ENCODE peak calls at places on chromosome 1, in four cellular contexts. D is fibroblast of pulmonary artery, J is testis, Y is psoas muscle. I is an unnamed sample.

GRCh38 chr1:151839457-151840409 is at the start of gene C2CD4D:
- DNase-seq in D (no peak), J (peak; percentile 85), Y (no peak), I (no peak)

GRCh38 chr1:28112388-28113311 is 24.2 kb upstream of the EYA3 start:
- DNase-seq in J (peak; percentile 28), Y (no peak), D (peak; percentile 55), I (no peak)

GRCh38 chr1:183975651-183976050 is 61.9 kb downstream of the COLGALT2 start:
- DNase-seq in Y (no peak), J (no peak), D (no peak), I (no peak)

GRCh38 chr1:175841613-175842234 is 98.3 kb upstream of the TNR start:
- DNase-seq in Y (no peak), J (no peak), D (no peak), I (no peak)

GRCh38 chr1:171965802-171966201 is 124.5 kb downstream of the DNM3 start:
- DNase-seq in D (no peak), Y (no peak), J (no peak), I (no peak)

GRCh38 chr1:225946803-225947202 is 5.8 kb upstream of the LEFTY2 start:
- DNase-seq in D (no peak), J (no peak), Y (no peak), I (no peak)

GRCh38 chr1:8259498-8260290 is 58.2 kb upstream of the SLC45A1 start:
- DNase-seq in D (peak; percentile 81), J (no peak), Y (peak; percentile 69), I (no peak)

GRCh38 chr1:5721634-5722215 is 270.5 kb downstream of the NPHP4 start:
- DNase-seq in Y (no peak), D (no peak), J (peak; percentile 54), I (no peak)

GRCh38 chr1:121586369-121587229 is 401.8 kb downstream of the SRGAP2C start:
- DNase-seq in Y (no peak), J (no peak), D (no peak), I (no peak)

GRCh38 chr1:110584045-110584444 is 22.1 kb downstream of the KCNA2 start:
- DNase-seq in D (no peak), Y (no peak), J (no peak), I (peak; percentile 46)

GRCh38 chr1:170460379-170460778 is 71.6 kb upstream of the GORAB start:
- DNase-seq in D (no peak), J (no peak), Y (no peak), I (no peak)

GRCh38 chr1:77533660-77534295 is 148.7 kb downstream of the ZZZ3 start:
- DNase-seq in J (peak; percentile 51), Y (peak; percentile 64), D (peak; percentile 83), I (no peak)

GRCh38 chr1:225700164-225700740 is 47.3 kb upstream of the ENAH start:
- DNase-seq in J (no peak), D (peak; percentile 97), Y (no peak), I (no peak)

GRCh38 chr1:22418852-22419480 is 32.7 kb upstream of the ZBTB40 start:
- DNase-seq in D (peak; percentile 31), Y (no peak), J (no peak), I (no peak)

GRCh38 chr1:17009706-17010105 is 2.0 kb downstream of the ATP13A2 start:
- DNase-seq in J (no peak), Y (peak; percentile 46), D (no peak), I (no peak)

GRCh38 chr1:76379506-76379905 is 305.0 kb downstream of the ST6GALNAC3 start:
- DNase-seq in J (no peak), D (no peak), Y (no peak), I (no peak)

GRCh38 chr1:24540906-24541710 is 14.8 kb upstream of the NCMAP start:
- DNase-seq in J (no peak), Y (no peak), D (peak; percentile 65), I (no peak)

GRCh38 chr1:25820247-25821111 is 725 bp downstream of the MTFR1L start:
- DNase-seq in Y (peak; percentile 68), J (peak; percentile 60), D (peak; percentile 59), I (peak; percentile 74)

GRCh38 chr1:33143181-33143580 is 38.7 kb downstream of the TRIM62 start:
- DNase-seq in D (peak; percentile 25), Y (no peak), J (no peak), I (no peak)

GRCh38 chr1:25193151-25193742 is 39.1 kb downstream of the SYF2 start:
- DNase-seq in Y (no peak), J (no peak), D (no peak), I (no peak)

GRCh38 chr1:4702927-4703326 is 48.5 kb downstream of the AJAP1 start:
- DNase-seq in Y (peak; percentile 75), J (no peak), D (no peak), I (no peak)

GRCh38 chr1:245571872-245572294 is 417.1 kb downstream of the KIF26B start:
- DNase-seq in J (no peak), Y (no peak), D (no peak), I (no peak)

GRCh38 chr1:223348439-223348838 is 15.5 kb downstream of the SUSD4 start:
- DNase-seq in Y (no peak), D (no peak), J (no peak), I (no peak)

GRCh38 chr1:172746091-172746949 is 87.4 kb downstream of the FASLG start:
- DNase-seq in Y (no peak), D (peak; percentile 95), J (no peak), I (no peak)

GRCh38 chr1:205286335-205286950 is 35.1 kb downstream of the NUAK2 start:
- DNase-seq in Y (no peak), D (no peak), J (no peak), I (no peak)

GRCh38 chr1:43968348-43968948 is 1.4 kb upstream of the DPH2 start:
- DNase-seq in Y (no peak), D (peak; percentile 55), J (peak; percentile 56), I (no peak)

DNA sequence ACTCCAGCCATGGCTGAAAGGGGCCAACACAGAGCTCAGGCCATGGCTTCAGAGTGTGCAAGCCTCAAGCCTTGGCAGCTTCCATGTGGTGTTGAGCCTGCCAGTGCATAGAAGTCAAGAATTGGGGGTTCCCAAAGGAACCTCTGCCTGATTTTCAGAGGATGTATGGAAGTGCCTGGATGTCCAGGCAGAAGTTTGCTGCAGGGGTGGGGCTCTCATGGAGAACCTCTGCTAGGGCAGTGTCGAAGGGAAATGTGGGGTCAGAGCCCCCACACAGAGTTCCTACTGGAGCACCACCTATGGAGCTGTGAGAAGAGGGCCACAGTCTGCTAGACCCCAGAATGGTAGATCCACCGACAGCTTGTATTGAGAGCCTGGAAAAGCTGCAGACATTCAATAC is 29.8 kb upstream of the CD55 start:
- DNase-seq in Y (no peak), D (no peak), J (no peak), I (no peak)
- H3K4me3 ChIP-seq in Y (no peak overlapping the region), D (no peak overlapping the region), J (no peak overlapping the region), I (no peak overlapping the region)

GRCh38 chr1:64150729-64151128 is 52.7 kb upstream of the UBE2U start:
- DNase-seq in Y (no peak), J (no peak), D (no peak), I (no peak)

GRCh38 chr1:64150266-64150665 is 53.2 kb upstream of the UBE2U start:
- DNase-seq in D (no peak), J (no peak), Y (no peak), I (no peak)

DNA sequence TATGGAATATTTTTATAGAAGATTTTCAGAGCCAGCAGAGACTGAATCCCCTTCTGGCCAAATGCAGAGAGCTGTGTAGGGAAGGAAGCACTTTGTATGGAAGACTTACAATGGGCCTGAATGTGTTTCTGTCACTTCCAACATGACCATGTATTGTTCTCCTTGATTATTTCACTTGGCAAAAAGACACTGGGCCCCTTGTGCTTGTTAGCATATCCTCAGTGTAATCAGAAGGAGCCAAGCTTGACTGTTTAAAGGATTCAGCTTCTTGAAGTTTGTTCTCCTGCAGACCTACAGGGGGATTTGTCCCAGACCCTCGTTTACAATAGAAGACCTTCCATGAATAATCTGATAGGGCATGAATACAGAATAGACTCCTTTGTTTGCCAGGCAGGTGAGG is 48.1 kb upstream of the UBE2U start:
- DNase-seq in D (no peak), J (no peak), Y (no peak), I (no peak)
- TF ChIP-seq CTCF in D (no peak), J (no peak), Y (no peak), I (no peak)

DNA sequence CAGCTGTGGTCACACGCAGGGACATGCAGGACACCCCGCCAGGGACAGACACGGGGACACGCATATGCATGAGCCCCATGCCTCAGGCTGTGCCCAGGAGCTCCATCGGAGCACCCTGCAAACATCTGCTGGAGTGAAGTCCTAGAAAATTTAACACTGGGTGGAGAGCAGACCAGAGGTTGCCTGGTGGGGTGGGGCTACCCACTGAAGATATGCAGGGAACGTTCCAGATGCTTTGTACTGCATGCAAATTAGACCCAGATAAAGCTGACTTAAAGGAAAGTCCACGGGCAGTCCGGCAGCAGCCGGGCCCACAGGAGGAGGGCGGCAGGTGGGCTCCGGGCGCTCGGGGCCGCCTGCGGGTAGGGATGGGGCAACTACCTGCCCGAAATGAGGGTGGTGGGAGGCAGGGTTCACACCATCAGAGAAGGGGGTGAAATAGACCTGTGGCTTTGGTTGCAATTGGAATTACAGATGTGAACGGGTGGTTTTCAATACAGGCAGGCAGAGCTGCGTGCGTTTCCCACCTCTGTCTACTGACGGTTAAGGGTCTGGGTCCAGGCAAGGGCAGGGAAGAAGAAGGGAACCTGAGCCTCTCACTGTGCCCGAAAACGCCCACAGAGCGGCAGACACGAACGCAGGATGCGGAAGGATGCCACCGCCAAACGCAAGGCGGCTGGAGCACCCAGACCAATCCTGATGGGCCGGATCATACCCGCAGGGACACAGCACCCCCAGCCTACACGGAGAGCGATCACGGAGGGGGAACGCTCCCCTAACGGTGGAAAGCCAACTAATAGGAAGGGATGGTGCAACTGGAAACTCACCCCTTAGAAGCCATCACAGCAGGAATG is 21.0 kb downstream of the CFAP74 start:
- DNase-seq in D (no peak), Y (no peak), J (no peak), I (no peak)
- H3K4me3 ChIP-seq in D (no peak overlapping the region), Y (no peak overlapping the region), J (no peak overlapping the region), I (no peak overlapping the region)

DNA sequence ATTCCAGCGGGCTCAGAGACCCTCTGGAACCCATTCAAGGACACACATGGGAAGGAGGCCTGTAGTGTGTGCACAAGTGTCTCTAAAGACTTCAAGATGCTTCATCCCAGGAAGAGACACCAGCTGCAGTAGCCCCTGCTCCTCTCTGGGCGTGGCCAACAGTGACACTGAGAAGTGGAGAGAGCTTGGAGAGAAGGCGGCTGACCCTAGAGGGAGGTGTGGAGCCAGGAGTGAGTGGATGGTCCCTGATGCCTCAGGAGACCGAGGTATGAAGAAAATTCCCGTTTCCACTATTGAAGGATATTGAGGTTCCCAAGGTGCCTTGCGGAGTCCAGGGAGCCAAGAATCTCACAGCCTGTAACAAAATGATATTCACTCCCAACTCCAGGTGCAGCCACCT is 14.9 kb upstream of the TNNI1 start:
- DNase-seq in J (peak; percentile 22), Y (no peak), D (peak; percentile 21), I (no peak)
- TF ChIP-seq CTCF in J (no peak), Y (no peak), D (peak; percentile 20), I (no peak)

I was measured in coronary artery.